ENCODE peak calls at places on chromosome 21, in seven cellular contexts. T, W, C, K, M, V and X are unnamed samples.

GRCh38 chr21:18164483-18164882 is 80.2 kb upstream of the CHODL start:
- DNase-seq in T (no peak), W (no peak), C (no peak), K (no peak), M (no peak), V (no peak), X (no peak)

GRCh38 chr21:41501919-41502318 is 6.0 kb downstream of the TMPRSS2 start:
- DNase-seq in T (no peak), W (no peak), C (peak), K (no peak), M (no peak), V (no peak), X (no peak)

GRCh38 chr21:41229527-41230248 is 61.7 kb downstream of the BACE2 start:
- DNase-seq in T (no peak), W (no peak), C (no peak), K (no peak), M (no peak), V (no peak), X (no peak)

GRCh38 chr21:45471229-45472052 is 66.5 kb downstream of the COL18A1 start:
- DNase-seq in T (peak), W (no peak), C (no peak), K (no peak), M (peak), V (no peak), X (no peak)

GRCh38 chr21:33971492-33972013 is 55.9 kb upstream of the ATP5PO start:
- DNase-seq in T (peak), W (no peak), C (no peak), K (no peak), M (no peak), V (no peak), X (no peak)

GRCh38 chr21:17537299-17537698 is 24.5 kb downstream of the CXADR start:
- DNase-seq in T (peak), W (no peak), C (no peak), K (no peak), M (no peak), V (no peak), X (no peak)

GRCh38 chr21:29130234-29130993 is at the start of gene MAP3K7CL:
- DNase-seq in T (no peak), W (no peak), C (peak), K (no peak), M (no peak), V (no peak), X (no peak)

GRCh38 chr21:15706686-15707085 is 23.1 kb upstream of the USP25 start:
- DNase-seq in T (peak), W (no peak), C (no peak), K (no peak), M (no peak), V (no peak), X (no peak)

GRCh38 chr21:16624468-16625102 is 888.3 kb upstream of the CXADR start:
- DNase-seq in T (no peak), W (no peak), C (no peak), K (no peak), M (no peak), V (no peak), X (no peak)

GRCh38 chr21:46055863-46056281 is 42.0 kb upstream of the COL6A2 start:
- DNase-seq in T (no peak), W (no peak), C (no peak), K (no peak), M (no peak), V (no peak), X (no peak)

GRCh38 chr21:42644223-42645208 is 8.9 kb upstream of the PDE9A start:
- DNase-seq in T (no peak), W (no peak), C (no peak), K (no peak), M (no peak), V (no peak), X (no peak)

GRCh38 chr21:33237446-33237845 is 7.7 kb downstream of the IFNAR2 start:
- DNase-seq in T (no peak), W (no peak), C (no peak), K (no peak), M (no peak), V (no peak), X (no peak)